ENCODE peak calls at places on chromosomes 7 and 10, in seven cellular contexts. T is nucleus accumbens; P is NCI-H1436; D is T-helper 2 cell; Y is activated CD4-positive, alpha-beta T cell treated with anti-CD3 and anti-CD28 coated beads, Interleukin-2, amount 50 U/mL, for 1 hour; F is GDM1; U is cardiac muscle cell. N is an unnamed sample.

GRCh38 chr7:49894543-49894942 is 121.1 kb downstream of the VWC2 start:
- DNase-seq in U (no peak), P (no peak), D (no peak), Y (no peak), F (no peak), T (no peak), N (no peak)

GRCh38 chr10:58157076-58157766 is 110.5 kb downstream of the IPMK start:
- DNase-seq in F (no peak), Y (no peak), D (no peak), P (no peak), T (no peak), U (no peak), N (peak)

GRCh38 chr7:132780822-132781221 is 204.6 kb upstream of the PLXNA4 start:
- DNase-seq in F (no peak), P (no peak), T (no peak), D (no peak), U (no peak), Y (no peak), N (no peak)

GRCh38 chr10:58086144-58086762 is 181.4 kb downstream of the IPMK start:
- DNase-seq in U (no peak), Y (no peak), D (no peak), T (no peak), P (no peak), F (no peak), N (no peak)

GRCh38 chr7:1818581-1819200 is 148.6 kb downstream of the ELFN1 start:
- DNase-seq in Y (no peak), D (no peak), F (no peak), T (no peak), P (peak), U (no peak), N (no peak)

GRCh38 chr10:73134727-73135126 is 24.5 kb downstream of the NUDT13 start:
- DNase-seq in T (no peak), Y (no peak), P (no peak), F (no peak), D (no peak), U (no peak), N (no peak)

GRCh38 chr10:70985824-70986336 is 97.5 kb upstream of the PCBD1 start:
- DNase-seq in U (no peak), D (no peak), Y (no peak), T (no peak), P (peak), F (peak), N (no peak)

GRCh38 chr10:62732841-62733653 is 71.5 kb upstream of the ADO start:
- DNase-seq in F (no peak), T (no peak), Y (peak), U (no peak), D (no peak), P (no peak), N (no peak)

GRCh38 chr7:26650081-26650480 is 214.3 kb downstream of the SKAP2 start:
- DNase-seq in Y (no peak), P (no peak), T (no peak), D (no peak), F (no peak), U (no peak), N (no peak)